ENCODE peak calls at places on chromosome 5, in six cellular contexts. One of them, this sample, is unnamed.

GRCh38 chr5:134554319-134555222 is 29.1 kb downstream of the JADE2 start:
- DNase-seq in ovary: peak
- DNase-seq in lower leg skin: no peak
- DNase-seq in right lobe of liver: peak
- DNase-seq in A549: peak
- DNase-seq in IMR-90: peak
- DNase-seq in this sample: peak

GRCh38 chr5:35656721-35657120 is 39.1 kb downstream of the SPEF2 start:
- DNase-seq in ovary: no peak
- DNase-seq in lower leg skin: no peak
- DNase-seq in right lobe of liver: no peak
- DNase-seq in A549: no peak
- DNase-seq in IMR-90: peak
- DNase-seq in this sample: no peak

GRCh38 chr5:76325326-76325725 is 77.8 kb upstream of the IQGAP2 start:
- DNase-seq in ovary: no peak
- DNase-seq in lower leg skin: no peak
- DNase-seq in right lobe of liver: no peak
- DNase-seq in A549: no peak
- DNase-seq in IMR-90: no peak
- DNase-seq in this sample: no peak

GRCh38 chr5:33903118-33903517 is 11.3 kb upstream of the ADAMTS12 start:
- DNase-seq in ovary: no peak
- DNase-seq in lower leg skin: no peak
- DNase-seq in right lobe of liver: no peak
- DNase-seq in A549: no peak
- DNase-seq in IMR-90: no peak
- DNase-seq in this sample: no peak

GRCh38 chr5:176944276-176944675 is 45.1 kb upstream of the HK3 start:
- DNase-seq in ovary: no peak
- DNase-seq in lower leg skin: no peak
- DNase-seq in right lobe of liver: no peak
- DNase-seq in A549: no peak
- DNase-seq in IMR-90: no peak
- DNase-seq in this sample: no peak

GRCh38 chr5:164345173-164345572 is 839.8 kb downstream of the MAT2B start:
- DNase-seq in ovary: peak
- DNase-seq in lower leg skin: no peak
- DNase-seq in right lobe of liver: peak
- DNase-seq in A549: no peak
- DNase-seq in IMR-90: peak
- DNase-seq in this sample: peak

GRCh38 chr5:6576861-6577501 is 55.9 kb downstream of the NSUN2 start:
- DNase-seq in ovary: no peak
- DNase-seq in lower leg skin: peak
- DNase-seq in right lobe of liver: no peak
- DNase-seq in A549: peak
- DNase-seq in IMR-90: peak
- DNase-seq in this sample: no peak

GRCh38 chr5:67490543-67491321 is 294.1 kb upstream of the CD180 start:
- DNase-seq in ovary: no peak
- DNase-seq in lower leg skin: no peak
- DNase-seq in right lobe of liver: no peak
- DNase-seq in A549: no peak
- DNase-seq in IMR-90: no peak
- DNase-seq in this sample: no peak

GRCh38 chr5:100647461-100648230 is 112.5 kb downstream of the FAM174A start:
- DNase-seq in ovary: no peak
- DNase-seq in lower leg skin: peak
- DNase-seq in right lobe of liver: peak
- DNase-seq in A549: peak
- DNase-seq in IMR-90: no peak
- DNase-seq in this sample: peak

GRCh38 chr5:78827725-78828124 is 157.4 kb downstream of the ARSB start:
- DNase-seq in ovary: no peak
- DNase-seq in lower leg skin: no peak
- DNase-seq in right lobe of liver: no peak
- DNase-seq in A549: no peak
- DNase-seq in IMR-90: no peak
- DNase-seq in this sample: no peak

GRCh38 chr5:41009228-41009627 is 61.9 kb downstream of the MROH2B start:
- DNase-seq in ovary: no peak
- DNase-seq in lower leg skin: no peak
- DNase-seq in right lobe of liver: no peak
- DNase-seq in A549: peak
- DNase-seq in IMR-90: peak
- DNase-seq in this sample: no peak

GRCh38 chr5:88545348-88545747 is 276.7 kb upstream of the TMEM161B start:
- DNase-seq in ovary: no peak
- DNase-seq in lower leg skin: no peak
- DNase-seq in right lobe of liver: no peak
- DNase-seq in A549: no peak
- DNase-seq in IMR-90: no peak
- DNase-seq in this sample: no peak

GRCh38 chr5:38455797-38456330 is 100.6 kb downstream of the LIFR start:
- DNase-seq in ovary: no peak
- DNase-seq in lower leg skin: no peak
- DNase-seq in right lobe of liver: no peak
- DNase-seq in A549: no peak
- DNase-seq in IMR-90: no peak
- DNase-seq in this sample: no peak

GRCh38 chr5:168984135-168984675 is 316.7 kb downstream of the SLIT3 start:
- DNase-seq in ovary: no peak
- DNase-seq in lower leg skin: peak
- DNase-seq in right lobe of liver: no peak
- DNase-seq in A549: no peak
- DNase-seq in IMR-90: no peak
- DNase-seq in this sample: no peak

GRCh38 chr5:102307232-102307631 is 11.1 kb upstream of the SLCO4C1 start:
- DNase-seq in ovary: no peak
- DNase-seq in lower leg skin: no peak
- DNase-seq in right lobe of liver: no peak
- DNase-seq in A549: no peak
- DNase-seq in IMR-90: no peak
- DNase-seq in this sample: no peak

GRCh38 chr5:59188415-59189225 is 605.7 kb downstream of the RAB3C start:
- DNase-seq in ovary: peak
- DNase-seq in lower leg skin: peak
- DNase-seq in right lobe of liver: peak
- DNase-seq in A549: peak
- DNase-seq in IMR-90: peak
- DNase-seq in this sample: peak
- H3K4me3 ChIP-seq in ovary: no peak
- H3K4me3 ChIP-seq in lower leg skin: no peak
- H3K4me3 ChIP-seq in right lobe of liver: no peak
- H3K4me3 ChIP-seq in A549: peak
- H3K4me3 ChIP-seq in IMR-90: no peak
- H3K4me3 ChIP-seq in this sample: peak

GRCh38 chr5:112293587-112293986 is 125.5 kb downstream of the EPB41L4A start:
- DNase-seq in ovary: no peak
- DNase-seq in lower leg skin: no peak
- DNase-seq in right lobe of liver: no peak
- DNase-seq in A549: no peak
- DNase-seq in IMR-90: no peak
- DNase-seq in this sample: peak
- TF ChIP-seq POLR2A in ovary: no peak
- TF ChIP-seq POLR2A in lower leg skin: no peak
- TF ChIP-seq POLR2A in right lobe of liver: no peak
- TF ChIP-seq POLR2A in A549: no peak
- TF ChIP-seq POLR2A in IMR-90: no peak
- TF ChIP-seq POLR2A in this sample: no peak

DNA sequence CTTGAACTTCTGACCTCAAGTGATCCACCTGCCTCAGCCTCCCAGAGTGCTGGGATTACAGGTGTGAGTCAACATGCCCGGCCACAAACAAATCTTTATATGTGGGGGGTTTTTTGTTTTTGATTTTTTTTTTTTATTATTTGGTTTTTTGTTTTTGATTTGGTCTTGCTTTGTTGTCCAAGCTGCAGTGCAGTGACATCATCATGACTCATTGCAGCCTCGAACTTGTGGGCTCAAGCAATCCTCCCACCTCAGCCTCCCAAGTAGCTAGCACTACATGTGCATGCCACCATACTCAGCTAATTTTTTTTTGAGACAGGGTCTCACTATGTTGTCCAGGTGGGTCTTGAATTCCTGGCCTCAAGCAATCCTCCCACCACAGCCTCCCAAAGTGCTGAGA is 42.4 kb downstream of the ALDH7A1 start:
- DNase-seq in ovary: no peak
- DNase-seq in lower leg skin: no peak
- DNase-seq in right lobe of liver: no peak
- DNase-seq in A549: no peak
- DNase-seq in IMR-90: peak
- DNase-seq in this sample: no peak
- H3K4me3 ChIP-seq in ovary: no peak
- H3K4me3 ChIP-seq in lower leg skin: no peak
- H3K4me3 ChIP-seq in right lobe of liver: no peak
- H3K4me3 ChIP-seq in A549: no peak
- H3K4me3 ChIP-seq in IMR-90: no peak
- H3K4me3 ChIP-seq in this sample: no peak

GRCh38 chr5:74765201-74765600 is 1.7 kb downstream of the GFM2 start:
- DNase-seq in ovary: no peak
- DNase-seq in lower leg skin: no peak
- DNase-seq in right lobe of liver: no peak
- DNase-seq in A549: peak
- DNase-seq in IMR-90: no peak
- DNase-seq in this sample: no peak

GRCh38 chr5:74767579-74767913 is 497 bp downstream of the NSA2 start:
- DNase-seq in ovary: no peak
- DNase-seq in lower leg skin: no peak
- DNase-seq in right lobe of liver: no peak
- DNase-seq in A549: peak
- DNase-seq in IMR-90: peak
- DNase-seq in this sample: no peak

GRCh38 chr5:74766348-74766886 is 500 bp downstream of the GFM2 start:
- DNase-seq in ovary: no peak
- DNase-seq in lower leg skin: no peak
- DNase-seq in right lobe of liver: no peak
- DNase-seq in A549: peak
- DNase-seq in IMR-90: peak
- DNase-seq in this sample: no peak

GRCh38 chr5:74765929-74766328 is 988 bp downstream of the GFM2 start:
- DNase-seq in ovary: no peak
- DNase-seq in lower leg skin: no peak
- DNase-seq in right lobe of liver: no peak
- DNase-seq in A549: no peak
- DNase-seq in IMR-90: no peak
- DNase-seq in this sample: no peak

GRCh38 chr5:74766887-74767578 is at the start of the genes GFM2 and NSA2:
- DNase-seq in ovary: peak
- DNase-seq in lower leg skin: peak
- DNase-seq in right lobe of liver: peak
- DNase-seq in A549: peak
- DNase-seq in IMR-90: peak
- DNase-seq in this sample: peak
- TF ChIP-seq POLR2A in ovary: peak
- TF ChIP-seq POLR2A in lower leg skin: no peak
- TF ChIP-seq POLR2A in right lobe of liver: no peak
- TF ChIP-seq POLR2A in A549: peak
- TF ChIP-seq POLR2A in IMR-90: peak
- TF ChIP-seq POLR2A in this sample: peak

DNA sequence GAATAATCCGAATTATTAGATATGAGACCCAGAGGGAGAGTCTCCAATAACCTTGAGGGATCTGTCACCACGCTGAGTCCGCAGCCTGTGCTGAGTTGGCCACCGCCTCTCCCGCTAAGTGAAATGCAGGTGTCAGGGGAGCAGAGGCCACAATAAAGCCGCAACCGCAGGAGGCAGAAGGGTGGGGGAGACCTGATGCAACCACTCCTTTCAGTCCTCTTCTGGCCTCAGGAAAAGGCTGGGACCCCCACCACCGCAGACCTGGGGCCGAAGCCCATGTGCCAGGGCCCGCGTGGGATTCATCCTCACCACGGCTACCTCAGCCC is 562 bp downstream of the MAP1B start:
- DNase-seq in ovary: no peak
- DNase-seq in lower leg skin: no peak
- DNase-seq in right lobe of liver: no peak
- DNase-seq in A549: peak
- DNase-seq in IMR-90: no peak
- DNase-seq in this sample: no peak
- H3K4me3 ChIP-seq in ovary: peak
- H3K4me3 ChIP-seq in lower leg skin: peak
- H3K4me3 ChIP-seq in right lobe of liver: peak
- H3K4me3 ChIP-seq in A549: peak
- H3K4me3 ChIP-seq in IMR-90: peak
- H3K4me3 ChIP-seq in this sample: peak

GRCh38 chr5:113513384-113514262 is at the start of gene YTHDC2:
- DNase-seq in ovary: peak
- DNase-seq in lower leg skin: peak
- DNase-seq in right lobe of liver: peak
- DNase-seq in A549: peak
- DNase-seq in IMR-90: peak
- DNase-seq in this sample: peak
- TF ChIP-seq POLR2A in ovary: peak
- TF ChIP-seq POLR2A in lower leg skin: no peak
- TF ChIP-seq POLR2A in right lobe of liver: peak
- TF ChIP-seq POLR2A in A549: peak
- TF ChIP-seq POLR2A in IMR-90: peak
- TF ChIP-seq POLR2A in this sample: no peak

GRCh38 chr5:127063236-127063913 is 9.9 kb downstream of the C5orf63 start:
- DNase-seq in ovary: no peak
- DNase-seq in lower leg skin: no peak
- DNase-seq in right lobe of liver: no peak
- DNase-seq in A549: no peak
- DNase-seq in IMR-90: no peak
- DNase-seq in this sample: no peak

GRCh38 chr5:127061537-127061936 is 11.8 kb downstream of the C5orf63 start:
- DNase-seq in ovary: no peak
- DNase-seq in lower leg skin: no peak
- DNase-seq in right lobe of liver: no peak
- DNase-seq in A549: no peak
- DNase-seq in IMR-90: no peak
- DNase-seq in this sample: no peak

GRCh38 chr5:127064253-127064652 is 9.0 kb downstream of the C5orf63 start:
- DNase-seq in ovary: no peak
- DNase-seq in lower leg skin: no peak
- DNase-seq in right lobe of liver: no peak
- DNase-seq in A549: no peak
- DNase-seq in IMR-90: no peak
- DNase-seq in this sample: no peak

GRCh38 chr5:127060470-127060985 is 12.8 kb downstream of the C5orf63 start:
- DNase-seq in ovary: no peak
- DNase-seq in lower leg skin: no peak
- DNase-seq in right lobe of liver: no peak
- DNase-seq in A549: no peak
- DNase-seq in IMR-90: peak
- DNase-seq in this sample: no peak

GRCh38 chr5:127061956-127062355 is 11.3 kb downstream of the C5orf63 start:
- DNase-seq in ovary: no peak
- DNase-seq in lower leg skin: no peak
- DNase-seq in right lobe of liver: no peak
- DNase-seq in A549: no peak
- DNase-seq in IMR-90: no peak
- DNase-seq in this sample: no peak
- H3K4me3 ChIP-seq in ovary: no peak
- H3K4me3 ChIP-seq in lower leg skin: no peak
- H3K4me3 ChIP-seq in right lobe of liver: no peak
- H3K4me3 ChIP-seq in A549: no peak
- H3K4me3 ChIP-seq in IMR-90: no peak
- H3K4me3 ChIP-seq in this sample: no peak

This sample was measured in heart left ventricle.